ENCODE peak calls at places on chromosome 1, in nine cellular contexts. W, U, X, D, H, F, Q, P and E are unnamed samples.

GRCh38 chr1:222009105-222009730 is 267.3 kb upstream of the DUSP10 start:
- DNase-seq in Q (peak; percentile 25), U (peak; percentile 16), W (no peak), F (no peak), X (peak; percentile 23), P (no peak), H (no peak), D (peak; percentile 54), E (peak; percentile 22)

GRCh38 chr1:3174487-3175247 is 105.7 kb downstream of the PRDM16 start:
- DNase-seq in W (peak; percentile 69), X (peak; percentile 82), F (peak; percentile 81), H (peak; percentile 56), P (peak; percentile 84), U (no peak), Q (peak; percentile 70), D (no peak), E (no peak)

GRCh38 chr1:43711524-43712386 is 4.4 kb downstream of the ST3GAL3 start:
- DNase-seq in F (no peak), H (no peak), Q (peak; percentile 80), W (no peak), P (no peak), U (no peak), X (peak; percentile 84), D (no peak), E (no peak)

GRCh38 chr1:164601399-164602141 is 42.6 kb downstream of the PBX1 start:
- DNase-seq in W (no peak), D (no peak), X (no peak), H (no peak), P (no peak), U (no peak), F (no peak), Q (no peak), E (no peak)

GRCh38 chr1:4974981-4975685 is 320.7 kb downstream of the AJAP1 start:
- DNase-seq in D (no peak), H (no peak), U (no peak), F (no peak), P (no peak), W (no peak), Q (no peak), X (no peak), E (no peak)

GRCh38 chr1:39852214-39852791 is 31.0 kb downstream of the TRIT1 start:
- DNase-seq in X (peak; percentile 12), Q (peak; percentile 45), F (no peak), P (no peak), H (no peak), D (no peak), W (no peak), U (peak; percentile 69), E (peak; percentile 42)

GRCh38 chr1:37831809-37832208 is 23.8 kb upstream of the YRDC start:
- DNase-seq in P (no peak), W (no peak), U (peak; percentile 20), F (no peak), Q (no peak), D (no peak), X (no peak), H (no peak), E (no peak)

GRCh38 chr1:31944205-31945089 is 6.3 kb upstream of the PTP4A2 start:
- DNase-seq in H (peak; percentile 90), P (peak; percentile 94), X (peak; percentile 98), F (peak; percentile 95), W (peak; percentile 92), U (peak; percentile 46), Q (peak; percentile 96), D (peak; percentile 99), E (peak; percentile 96)

GRCh38 chr1:92709738-92710137 is 75.2 kb downstream of the EVI5 start:
- DNase-seq in Q (peak; percentile 81), W (no peak), P (no peak), D (no peak), X (peak; percentile 71), U (peak; percentile 43), H (no peak), F (no peak), E (peak; percentile 24)

GRCh38 chr1:98001764-98002163 is 80.9 kb upstream of the DPYD start:
- DNase-seq in Q (peak; percentile 45), H (no peak), D (no peak), W (no peak), U (no peak), F (no peak), P (no peak), X (peak; percentile 39), E (no peak)

GRCh38 chr1:237226177-237226944 is 184.4 kb downstream of the RYR2 start:
- DNase-seq in U (no peak), D (no peak), X (no peak), Q (no peak), P (no peak), F (no peak), W (no peak), H (no peak), E (no peak)

GRCh38 chr1:4668738-4669700 is 14.6 kb downstream of the AJAP1 start:
- DNase-seq in U (no peak), D (no peak), P (no peak), H (no peak), F (no peak), X (peak; percentile 44), W (no peak), Q (no peak), E (no peak)

GRCh38 chr1:186212574-186213224 is 162.4 kb downstream of the TPR start:
- DNase-seq in U (peak; percentile 74), D (peak; percentile 43), P (no peak), H (no peak), Q (peak; percentile 94), F (peak; percentile 69), W (no peak), X (peak; percentile 96), E (peak; percentile 74)

GRCh38 chr1:42403880-42404400 is 23.3 kb downstream of the RIMKLA start:
- DNase-seq in F (no peak), W (no peak), Q (no peak), U (no peak), H (no peak), P (no peak), X (no peak), D (no peak), E (no peak)

GRCh38 chr1:175755516-175755915 is 12.1 kb upstream of the TNR start:
- DNase-seq in D (no peak), F (no peak), P (no peak), U (no peak), Q (no peak), H (no peak), W (no peak), X (peak; percentile 3), E (no peak)

GRCh38 chr1:32114420-32114819 is 6.6 kb downstream of the KPNA6 start:
- DNase-seq in U (no peak), H (no peak), D (no peak), P (no peak), W (no peak), X (no peak), F (no peak), Q (no peak), E (no peak)

DNA sequence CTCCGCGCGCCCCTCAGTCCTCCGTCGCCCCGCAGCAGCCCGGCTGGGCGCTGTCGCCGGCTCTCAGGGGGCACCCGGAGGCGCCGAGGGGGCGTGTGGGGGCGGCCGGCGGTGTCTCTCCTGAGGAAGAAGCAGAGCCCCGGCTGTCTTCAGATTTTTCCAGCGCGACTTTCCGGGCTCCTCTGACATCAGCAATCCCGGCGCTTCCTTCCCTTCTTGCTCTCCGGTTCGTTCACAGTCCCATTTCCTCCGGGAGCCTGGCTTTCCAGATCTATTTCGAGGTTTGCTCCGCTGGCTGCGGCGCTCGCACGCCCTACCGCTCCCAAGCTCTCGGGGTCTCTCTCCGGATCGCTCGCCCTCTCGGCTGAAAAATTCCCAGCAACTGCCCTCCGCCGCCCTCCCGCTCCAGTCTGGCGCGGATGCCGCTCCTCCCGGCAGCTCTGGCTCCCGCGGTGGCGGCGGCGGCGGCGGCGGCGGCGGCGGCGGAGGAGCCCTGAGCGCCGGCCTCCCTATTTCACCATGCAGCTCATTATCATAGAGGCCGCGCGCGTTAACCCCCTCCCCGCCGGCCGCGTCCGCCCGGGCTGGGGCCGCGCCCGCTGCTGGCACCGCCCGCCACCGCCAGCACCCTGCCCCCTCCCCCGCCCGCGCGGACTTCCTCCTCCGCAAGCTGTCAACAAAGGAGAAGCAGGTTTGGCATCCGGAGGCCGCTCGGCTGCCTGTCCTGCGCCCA is at the start of gene PLXNA2:
- DNase-seq in P (peak; percentile 91), X (peak; percentile 77), H (peak; percentile 70), U (peak; percentile 52), W (peak; percentile 89), Q (peak; percentile 60), D (peak; percentile 74), F (peak; percentile 90), E (peak; percentile 70)
- H3K27me3 ChIP-seq in P (no peaks in the 10 kb centered on the region), X (no peaks in the 10 kb centered on the region), H (no peaks in the 10 kb centered on the region), U (no peaks in the 10 kb centered on the region), W (no peaks in the 10 kb centered on the region), Q (peaks cover 4% of the 10 kb centered on the region), D (peaks cover 90% of the 10 kb centered on the region), F (no peaks in the 10 kb centered on the region), E (peaks cover 1% of the 10 kb centered on the region)

GRCh38 chr1:35576061-35576765 is 3.1 kb downstream of the TFAP2E start:
- DNase-seq in D (peak; percentile 71), P (no peak), Q (no peak), W (no peak), X (no peak), H (no peak), F (no peak), U (no peak), E (no peak)
- H3K27me3 ChIP-seq in D (no peaks in the 10 kb centered on the region), P (peaks cover 36% of the 10 kb centered on the region), Q (peaks cover 13% of the 10 kb centered on the region), W (peaks cover 84% of the 10 kb centered on the region), X (peaks cover 86% of the 10 kb centered on the region), H (no peaks in the 10 kb centered on the region), F (peaks cover 75% of the 10 kb centered on the region), U (no peaks in the 10 kb centered on the region), E (no peaks in the 10 kb centered on the region)

GRCh38 chr1:227358079-227358358 is 39.7 kb upstream of the CDC42BPA start:
- DNase-seq in Q (no peak), X (no peak), W (no peak), U (no peak), F (no peak), H (no peak), D (no peak), P (no peak), E (no peak)

GRCh38 chr1:227357229-227358078 is 39.2 kb upstream of the CDC42BPA start:
- DNase-seq in X (peak; percentile 92), Q (peak; percentile 89), U (peak; percentile 52), F (peak; percentile 72), P (peak; percentile 81), W (peak; percentile 71), D (no peak), H (peak; percentile 36), E (peak; percentile 67)

GRCh38 chr1:227353186-227353585 is 34.9 kb upstream of the CDC42BPA start:
- DNase-seq in P (no peak), H (no peak), U (no peak), X (no peak), F (no peak), Q (no peak), W (no peak), D (no peak), E (no peak)

GRCh38 chr1:227356582-227357228 is 38.4 kb upstream of the CDC42BPA start:
- DNase-seq in X (peak; percentile 13), D (no peak), P (no peak), Q (no peak), H (no peak), U (peak; percentile 33), F (no peak), W (no peak), E (peak; percentile 63)

GRCh38 chr1:227355542-227356270 is 37.4 kb upstream of the CDC42BPA start:
- DNase-seq in D (no peak), U (no peak), F (no peak), H (no peak), X (no peak), Q (no peak), P (no peak), W (no peak), E (no peak)
- H3K27me3 ChIP-seq in D (no peaks in the 10 kb centered on the region), U (no peaks in the 10 kb centered on the region), F (no peaks in the 10 kb centered on the region), H (no peaks in the 10 kb centered on the region), X (no peaks in the 10 kb centered on the region), Q (no peaks in the 10 kb centered on the region), P (no peaks in the 10 kb centered on the region), W (no peaks in the 10 kb centered on the region), E (no peaks in the 10 kb centered on the region)

GRCh38 chr1:22878626-22879025 is 94.0 kb downstream of the LACTBL1 start:
- DNase-seq in H (no peak), U (no peak), P (no peak), Q (no peak), F (no peak), D (no peak), W (no peak), X (no peak), E (no peak)
- H3K27me3 ChIP-seq in H (no peaks in the 10 kb centered on the region), U (peaks cover 10% of the 10 kb centered on the region), P (peaks cover 1% of the 10 kb centered on the region), Q (no peaks in the 10 kb centered on the region), F (no peaks in the 10 kb centered on the region), D (peaks cover 26% of the 10 kb centered on the region), W (peaks cover 67% of the 10 kb centered on the region), X (no peaks in the 10 kb centered on the region), E (no peaks in the 10 kb centered on the region)